ENCODE peak calls at places on chromosome 3, in ten cellular contexts. V, L, D, I, W, E, S, C, Z and H are unnamed samples.

GRCh38 chr3:40116478-40117162 is 192.9 kb upstream of the EIF1B start:
- DNase-seq in V (no peak), L (peak; percentile 64), D (no peak), I (no peak), W (peak; percentile 67), E (peak; percentile 5), S (peak; percentile 77), C (no peak), Z (peak; percentile 66), H (no peak)

GRCh38 chr3:170469151-170470062 is 50.7 kb downstream of the CLDN11 start:
- DNase-seq in V (no peak), L (peak; percentile 65), D (no peak), I (no peak), W (no peak), E (no peak), S (no peak), C (no peak), Z (no peak), H (no peak)

GRCh38 chr3:151248772-151249366 is 29.5 kb downstream of the P2RY14 start:
- DNase-seq in V (no peak), L (no peak), D (no peak), I (no peak), W (no peak), E (no peak), S (no peak), C (no peak), Z (no peak), H (no peak)

GRCh38 chr3:138940446-138940845 is 6.5 kb downstream of the FOXL2 start:
- DNase-seq in V (no peak), L (no peak), D (no peak), I (no peak), W (no peak), E (no peak), S (no peak), C (no peak), Z (no peak), H (no peak)

GRCh38 chr3:9957214-9957613 is 5.0 kb upstream of the PRRT3 start:
- DNase-seq in V (no peak), L (peak; percentile 23), D (no peak), I (no peak), W (no peak), E (no peak), S (no peak), C (no peak), Z (no peak), H (no peak)

GRCh38 chr3:150721285-150722130 is 17.8 kb upstream of the ERICH6 start:
- DNase-seq in V (peak; percentile 73), L (peak; percentile 76), D (peak; percentile 21), I (no peak), W (no peak), E (peak; percentile 79), S (peak; percentile 51), C (no peak), Z (peak; percentile 29), H (peak; percentile 28)

GRCh38 chr3:141457624-141458236 is 29.1 kb upstream of the RASA2 start:
- DNase-seq in V (no peak), L (no peak), D (no peak), I (no peak), W (no peak), E (no peak), S (no peak), C (no peak), Z (peak; percentile 57), H (no peak)

GRCh38 chr3:149715247-149715646 is 37.0 kb downstream of the COMMD2 start:
- DNase-seq in V (no peak), L (no peak), D (no peak), I (no peak), W (no peak), E (no peak), S (no peak), C (no peak), Z (no peak), H (no peak)

GRCh38 chr3:124563376-124563775 is 166.9 kb upstream of the UMPS start:
- DNase-seq in V (no peak), L (no peak), D (no peak), I (no peak), W (no peak), E (peak; percentile 37), S (peak; percentile 58), C (no peak), Z (peak; percentile 47), H (no peak)

GRCh38 chr3:79587150-79587549 is 180.6 kb downstream of the ROBO1 start:
- DNase-seq in V (no peak), L (no peak), D (no peak), I (no peak), W (no peak), E (no peak), S (no peak), C (no peak), Z (no peak), H (no peak)